ENCODE peak calls at places on chromosomes 13 and 19, in four cellular contexts. One of them, this sample, is unnamed.
A peak's percentile ranks its signal among the peaks of the same experiment; 100 is the strongest.

GRCh38 chr19:18437481-18438330 is at the start of gene ISYNA1:
- DNase-seq in endothelial cell: peak; percentile 65
- DNase-seq in ELF-1: peak; percentile 66
- DNase-seq in HFF-Myc: no peak
- DNase-seq in this sample: no peak

GRCh38 chr19:11942843-11943108 is 17.9 kb downstream of the ZNF700 start:
- DNase-seq in ELF-1: no peak
- DNase-seq in endothelial cell: no peak
- DNase-seq in HFF-Myc: no peak
- DNase-seq in this sample: no peak

GRCh38 chr19:15288146-15288963 is 44.0 kb downstream of the BRD4 start:
- DNase-seq in ELF-1: no peak
- DNase-seq in HFF-Myc: peak; percentile 31
- DNase-seq in endothelial cell: no peak
- DNase-seq in this sample: no peak

GRCh38 chr13:110047511-110047910 is 259.4 kb downstream of the COL4A1 start:
- DNase-seq in HFF-Myc: no peak
- DNase-seq in ELF-1: no peak
- DNase-seq in endothelial cell: peak; percentile 47
- DNase-seq in this sample: no peak

GRCh38 chr13:77521595-77522367 is 13.7 kb upstream of the SCEL start:
- DNase-seq in ELF-1: peak; percentile 56
- DNase-seq in endothelial cell: no peak
- DNase-seq in HFF-Myc: no peak
- DNase-seq in this sample: no peak

GRCh38 chr13:76764429-76764828 is 121.8 kb downstream of the KCTD12 start:
- DNase-seq in ELF-1: no peak
- DNase-seq in endothelial cell: no peak
- DNase-seq in HFF-Myc: no peak
- DNase-seq in this sample: no peak

GRCh38 chr19:58229255-58229639 is 533 bp downstream of the ZNF544 start:
- DNase-seq in ELF-1: peak; percentile 50
- DNase-seq in HFF-Myc: no peak
- DNase-seq in endothelial cell: peak; percentile 26
- DNase-seq in this sample: no peak

GRCh38 chr19:55156202-55157063 is 1.1 kb downstream of the TNNI3 start:
- DNase-seq in HFF-Myc: no peak
- DNase-seq in ELF-1: peak; percentile 97
- DNase-seq in endothelial cell: peak; percentile 33
- DNase-seq in this sample: no peak

GRCh38 chr19:1090731-1091543 is 4.2 kb downstream of the POLR2E start:
- DNase-seq in HFF-Myc: no peak
- DNase-seq in ELF-1: no peak
- DNase-seq in endothelial cell: no peak
- DNase-seq in this sample: no peak

GRCh38 chr19:57248646-57249045 is 8.2 kb downstream of the ZNF805 start:
- DNase-seq in endothelial cell: no peak
- DNase-seq in HFF-Myc: no peak
- DNase-seq in ELF-1: no peak
- DNase-seq in this sample: no peak

GRCh38 chr13:108195146-108195545 is 20.2 kb downstream of the LIG4 start:
- DNase-seq in endothelial cell: no peak
- DNase-seq in ELF-1: no peak
- DNase-seq in HFF-Myc: no peak
- DNase-seq in this sample: no peak

GRCh38 chr13:90246946-90247345 is 1100.5 kb upstream of the MIR17HG start:
- DNase-seq in ELF-1: no peak
- DNase-seq in endothelial cell: no peak
- DNase-seq in HFF-Myc: no peak
- DNase-seq in this sample: no peak

GRCh38 chr19:4567584-4568071 is 8.1 kb upstream of the SEMA6B start:
- DNase-seq in HFF-Myc: no peak
- DNase-seq in endothelial cell: peak; percentile 90
- DNase-seq in ELF-1: peak; percentile 94
- DNase-seq in this sample: no peak

GRCh38 chr13:100333141-100333540 is 244.2 kb downstream of the PCCA start:
- DNase-seq in HFF-Myc: peak; percentile 50
- DNase-seq in ELF-1: no peak
- DNase-seq in endothelial cell: no peak
- DNase-seq in this sample: no peak

GRCh38 chr13:48155850-48156249 is 60.9 kb upstream of the MED4 start:
- DNase-seq in ELF-1: no peak
- DNase-seq in endothelial cell: no peak
- DNase-seq in HFF-Myc: peak; percentile 41
- DNase-seq in this sample: no peak

GRCh38 chr13:40155176-40155575 is 499.7 kb downstream of the COG6 start:
- DNase-seq in endothelial cell: no peak
- DNase-seq in ELF-1: no peak
- DNase-seq in HFF-Myc: no peak
- DNase-seq in this sample: no peak

GRCh38 chr19:54188224-54188871 is 1.0 kb downstream of the MBOAT7 start:
- DNase-seq in HFF-Myc: no peak
- DNase-seq in endothelial cell: no peak
- DNase-seq in ELF-1: no peak
- DNase-seq in this sample: no peak

GRCh38 chr19:18895038-18895827 is 725 bp downstream of the CERS1 start:
- DNase-seq in ELF-1: peak; percentile 74
- DNase-seq in HFF-Myc: no peak
- DNase-seq in endothelial cell: peak; percentile 77
- DNase-seq in this sample: no peak

GRCh38 chr19:4584670-4585460 is 25.4 kb upstream of the SEMA6B start:
- DNase-seq in ELF-1: peak; percentile 65
- DNase-seq in HFF-Myc: no peak
- DNase-seq in endothelial cell: peak; percentile 20
- DNase-seq in this sample: no peak

This sample was measured in HS-27A.